ENCODE peak calls at places on chromosomes 13 and 19, in five cellular contexts. V is CD4-positive, alpha-beta T cell; Z is thoracic aorta; Y is colonic mucosa; F is RWPE1. O is an unnamed sample.

GRCh38 chr19:57802269-57802668 is 12.4 kb downstream of the ZNF552 start:
- DNase-seq in V (no peak), Y (no peak), F (no peak), Z (no peak), O (no peak)

GRCh38 chr13:21458457-21458815 is 667 bp downstream of the ZDHHC20 start:
- DNase-seq in Z (no peak), V (no peak), F (peak), Y (peak), O (no peak)

GRCh38 chr13:39232999-39233398 is 194.7 kb downstream of the NHLRC3 start:
- DNase-seq in F (no peak), Z (no peak), V (no peak), Y (no peak), O (no peak)

GRCh38 chr19:34365463-34366401 is 736 bp downstream of the GPI start:
- DNase-seq in F (peak), Z (no peak), V (no peak), Y (peak), O (peak)

GRCh38 chr19:2804156-2805004 is 15.3 kb upstream of the ZNF554 start:
- DNase-seq in F (no peak), V (no peak), Y (no peak), Z (no peak), O (no peak)

GRCh38 chr13:39777527-39778061 is 122.1 kb downstream of the COG6 start:
- DNase-seq in V (no peak), Z (no peak), Y (no peak), F (peak), O (peak)

GRCh38 chr13:39527961-39528720 is 74.9 kb downstream of the LHFPL6 start:
- DNase-seq in Y (no peak), Z (no peak), F (peak), V (no peak), O (no peak)

GRCh38 chr13:26498524-26499208 is 58.8 kb upstream of the WASF3 start:
- DNase-seq in Z (no peak), F (no peak), V (no peak), Y (no peak), O (no peak)

GRCh38 chr19:29884466-29884865 is 57.6 kb upstream of the URI1 start:
- DNase-seq in F (no peak), Y (no peak), V (no peak), Z (no peak), O (no peak)

GRCh38 chr13:47337781-47338507 is 441.1 kb upstream of the HTR2A start:
- DNase-seq in F (no peak), V (no peak), Z (no peak), Y (no peak), O (no peak)

GRCh38 chr13:20093946-20094345 is 66.9 kb downstream of the GJA3 start:
- DNase-seq in Z (no peak), V (no peak), Y (no peak), F (no peak), O (no peak)

GRCh38 chr13:93227280-93227905 is 786 bp downstream of the GPC6 start:
- DNase-seq in Y (no peak), F (no peak), Z (no peak), V (no peak), O (no peak)

GRCh38 chr19:36136975-36137686 is 2.7 kb upstream of the CAPNS1 start:
- DNase-seq in Y (peak), Z (peak), V (no peak), F (peak), O (no peak)

GRCh38 chr19:16019691-16020448 is 56.4 kb upstream of the TPM4 start:
- DNase-seq in Y (no peak), Z (no peak), F (no peak), V (no peak), O (no peak)

GRCh38 chr19:37992761-37993160 is 85.8 kb downstream of the SIPA1L3 start:
- DNase-seq in F (no peak), Y (no peak), V (no peak), Z (no peak), O (no peak)

GRCh38 chr19:5222821-5223321 is 117.7 kb downstream of the PTPRS start:
- DNase-seq in F (no peak), V (no peak), Z (no peak), Y (no peak), O (no peak)

GRCh38 chr13:98293103-98293502 is 116.0 kb upstream of the RNF113B start:
- DNase-seq in Y (no peak), V (no peak), F (no peak), Z (no peak), O (no peak)

GRCh38 chr13:39349391-39349790 is 253.6 kb downstream of the LHFPL6 start:
- DNase-seq in Z (no peak), F (no peak), V (no peak), Y (no peak), O (no peak)

GRCh38 chr19:3538965-3539742 is at the start of gene TEKTIP1:
- DNase-seq in F (no peak), V (no peak), Z (no peak), Y (no peak), O (no peak)

GRCh38 chr19:35134601-35135091 is at the start of gene LGI4:
- DNase-seq in Z (no peak), F (no peak), Y (no peak), V (no peak), O (no peak)

GRCh38 chr13:74288361-74288911 is 154.2 kb upstream of the KLF12 start:
- DNase-seq in Z (no peak), Y (peak), V (peak), F (no peak), O (no peak)

GRCh38 chr19:15498910-15499309 is 9.4 kb upstream of the CYP4F22 start:
- DNase-seq in F (peak), Z (no peak), Y (no peak), V (no peak), O (no peak)

GRCh38 chr13:20716951-20717350 is 13.5 kb downstream of the IL17D start:
- DNase-seq in V (no peak), Y (no peak), Z (no peak), F (no peak), O (no peak)

GRCh38 chr13:113179374-113180230 is 21.2 kb downstream of the PROZ start:
- DNase-seq in V (no peak), Z (no peak), Y (no peak), F (no peak), O (no peak)

GRCh38 chr13:40052954-40053353 is 397.5 kb downstream of the COG6 start:
- DNase-seq in F (no peak), V (no peak), Z (no peak), Y (no peak), O (no peak)

GRCh38 chr13:109196896-109197295 is 567.5 kb downstream of the MYO16 start:
- DNase-seq in Y (no peak), F (no peak), V (no peak), Z (no peak), O (no peak)

GRCh38 chr13:50829896-50830295 is 13.6 kb downstream of the DLEU7 start:
- DNase-seq in Z (no peak), Y (no peak), F (no peak), V (no peak), O (no peak)

GRCh38 chr13:23751195-23751594 is 138.0 kb downstream of the MIPEP start:
- DNase-seq in F (peak), Y (no peak), Z (no peak), V (no peak), O (no peak)

GRCh38 chr13:110944121-110944967 is 29.5 kb upstream of the ANKRD10 start:
- DNase-seq in V (no peak), Z (no peak), Y (no peak), F (peak), O (peak)

GRCh38 chr13:82720961-82721360 is 1161.3 kb downstream of the SLITRK1 start:
- DNase-seq in Y (no peak), F (no peak), Z (no peak), V (no peak), O (no peak)

GRCh38 chr19:51026554-51026831 is at the start of gene KLK11:
- DNase-seq in Z (no peak), Y (no peak), V (no peak), F (no peak), O (no peak)

GRCh38 chr13:49524740-49525501 is 29.2 kb downstream of the PHF11 start:
- DNase-seq in F (no peak), Z (no peak), Y (no peak), V (no peak), O (no peak)

GRCh38 chr13:37295046-37295445 is 189.6 kb upstream of the CSNK1A1L start:
- DNase-seq in Z (no peak), F (no peak), V (no peak), Y (no peak), O (no peak)

GRCh38 chr13:101514100-101514499 is 61.6 kb downstream of the ITGBL1 start:
- DNase-seq in Z (no peak), Y (no peak), F (no peak), V (no peak), O (no peak)

GRCh38 chr13:72141845-72142470 is 275.0 kb upstream of the DACH1 start:
- DNase-seq in V (no peak), Y (no peak), Z (no peak), F (no peak), O (no peak)

GRCh38 chr13:33110713-33111413 is 94.6 kb downstream of the KL start:
- DNase-seq in Z (no peak), V (no peak), F (no peak), Y (peak), O (no peak)

GRCh38 chr13:46629811-46630413 is 76.9 kb downstream of the LRCH1 start:
- DNase-seq in Y (no peak), V (no peak), Z (no peak), F (no peak), O (no peak)

GRCh38 chr13:74773263-74773662 is 639.1 kb upstream of the KLF12 start:
- DNase-seq in F (no peak), Y (no peak), Z (no peak), V (no peak), O (no peak)

GRCh38 chr19:1282588-1283206 is 3.0 kb upstream of the EFNA2 start:
- DNase-seq in V (no peak), F (no peak), Z (no peak), Y (peak), O (no peak)
- H3K27ac ChIP-seq in V (no peak), F (no peak), Z (no peak), Y (peak), O (no peak)

DNA sequence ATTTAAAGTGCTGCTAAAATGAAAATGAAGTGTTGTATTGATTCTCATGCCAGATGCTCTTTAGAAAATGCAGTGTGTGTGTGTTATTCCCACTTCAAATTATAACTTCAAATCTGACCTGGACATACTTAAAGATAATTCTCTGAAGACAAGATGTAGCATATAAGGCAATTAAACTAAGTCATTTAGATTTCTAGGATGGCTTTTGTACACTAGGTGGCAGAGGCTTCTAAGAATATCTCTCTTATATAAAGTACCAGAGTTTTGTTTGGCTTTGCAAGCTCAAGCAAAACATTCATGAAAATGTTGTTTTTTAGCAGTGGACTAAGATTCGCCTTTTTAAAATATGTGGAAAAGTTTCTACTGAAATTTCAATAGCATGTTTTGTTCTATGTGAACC is 407.2 kb downstream of the GPC5 start:
- DNase-seq in F (no peak), Y (no peak), Z (no peak), V (no peak), O (no peak)
- TF ChIP-seq CTCF in F (no peak), Y (no peak), Z (no peak), V (no peak), O (no peak)

GRCh38 chr19:17496337-17496997 is 15.0 kb upstream of the PGLS start:
- DNase-seq in Z (no peak), V (peak), F (peak), Y (peak), O (peak)
- H3K27ac ChIP-seq in Z (no peak), V (no peak), F (peak), Y (no peak), O (no peak)

GRCh38 chr19:547117-547516 is 3.3 kb downstream of the GZMM start:
- DNase-seq in F (no peak), Y (no peak), Z (no peak), V (no peak), O (no peak)

GRCh38 chr19:543912-544608 is at the start of gene GZMM:
- DNase-seq in Z (no peak), F (no peak), Y (no peak), V (peak), O (no peak)

GRCh38 chr19:542173-542866 is 1.5 kb upstream of the GZMM start:
- DNase-seq in F (no peak), Y (no peak), Z (no peak), V (no peak), O (no peak)

GRCh38 chr19:548841-549830 is 5.3 kb downstream of the GZMM start:
- DNase-seq in V (no peak), Z (no peak), F (no peak), Y (no peak), O (no peak)

GRCh38 chr19:547836-548720 is 4.2 kb downstream of the GZMM start:
- DNase-seq in F (no peak), Z (no peak), Y (no peak), V (no peak), O (no peak)
- TF ChIP-seq CTCF in F (no peak), Z (no peak), Y (no peak), V (no peak), O (no peak)

GRCh38 chr13:43797154-43797553 is 10.4 kb upstream of the ENOX1 start:
- DNase-seq in Y (no peak), F (no peak), Z (no peak), V (no peak), O (no peak)
- H3K27ac ChIP-seq in Y (no peak), F (no peak), Z (no peak), V (no peak), O (no peak)

GRCh38 chr19:33062902-33063301 is 1.8 kb downstream of the RHPN2 start:
- DNase-seq in F (no peak), Z (no peak), Y (no peak), V (no peak), O (no peak)

GRCh38 chr19:33063356-33064116 is 1.2 kb downstream of the RHPN2 start:
- DNase-seq in F (peak), Y (peak), Z (no peak), V (no peak), O (no peak)

GRCh38 chr19:33066543-33066942 is 1.9 kb upstream of the RHPN2 start:
- DNase-seq in V (no peak), Y (no peak), F (no peak), Z (no peak), O (no peak)

GRCh38 chr19:33064778-33065550 is at the start of gene RHPN2:
- DNase-seq in F (peak), V (peak), Y (peak), Z (no peak), O (peak)

GRCh38 chr19:33064117-33064777 is 441 bp downstream of the RHPN2 start:
- DNase-seq in V (no peak), Z (no peak), Y (peak), F (peak), O (no peak)
- TF ChIP-seq CTCF in V (no peak), Z (no peak), Y (no peak), F (no peak), O (no peak)

DNA sequence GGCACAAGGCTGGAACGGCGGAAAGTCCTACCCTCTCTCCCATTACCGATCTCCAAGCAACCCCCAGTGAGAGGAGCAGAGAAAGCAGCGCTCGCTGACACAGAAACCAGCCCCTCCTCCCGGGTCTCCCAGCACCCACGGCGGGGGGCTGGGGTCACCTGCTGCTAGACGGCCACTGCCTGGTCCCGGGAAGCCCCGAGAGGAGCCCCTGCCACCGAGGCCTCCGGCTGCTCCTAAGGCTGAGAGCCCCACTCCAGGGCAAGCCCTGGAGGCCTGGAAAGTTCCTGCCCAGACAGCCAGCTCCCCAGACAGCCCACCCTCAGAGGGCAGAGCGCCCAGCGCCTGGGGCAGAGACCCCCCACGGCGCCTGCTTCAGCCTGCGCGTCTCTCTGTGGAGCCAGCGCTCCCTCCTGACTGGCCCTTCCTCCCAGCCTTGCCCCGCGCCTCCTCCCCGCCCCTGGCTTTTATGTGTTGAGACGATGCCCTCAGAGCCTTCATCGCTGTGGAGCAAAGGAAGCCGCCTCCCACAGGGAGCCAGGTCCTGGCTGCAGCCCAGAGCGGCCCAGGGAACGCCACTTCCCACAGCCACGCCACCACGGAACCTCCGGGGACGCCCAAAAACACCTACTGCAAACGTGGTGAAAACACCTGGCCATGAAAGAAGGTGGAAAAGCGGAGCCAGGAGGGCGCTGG is 51.1 kb downstream of the MLLT1 start:
- DNase-seq in V (no peak), Y (no peak), Z (no peak), F (no peak), O (no peak)
- H3K27ac ChIP-seq in V (no peak), Y (no peak), Z (no peak), F (peak), O (no peak)

O was measured in HL-60.